ENCODE peak calls at places on chromosomes 13 and 19, in five cellular contexts. L is fibroblast of mammary gland; J is HS-5; Z is activated CD8-positive, alpha-beta T cell treated with anti-CD3 and anti-CD28 coated beads, Interleukin-2, amount 10 ng/mL, durations not matched to agents 7 days and 5 days; S is skeletal muscle cell. B is an unnamed sample.

GRCh38 chr19:30254789-30255188 is 117.4 kb upstream of the ZNF536 start:
- DNase-seq in L (no peak), J (no peak), Z (no peak), S (no peak), B (no peak)

GRCh38 chr13:99386911-99387788 is 80.0 kb upstream of the GPR183 start:
- DNase-seq in L (peak), J (no peak), Z (peak), S (no peak), B (no peak)

GRCh38 chr19:1090731-1091543 is 4.2 kb downstream of the POLR2E start:
- DNase-seq in L (no peak), J (no peak), Z (peak), S (no peak), B (no peak)

GRCh38 chr13:113739527-113740285 is 19.3 kb upstream of the TMEM255B start:
- DNase-seq in L (no peak), J (no peak), Z (no peak), S (no peak), B (no peak)

GRCh38 chr19:29561601-29562000 is 35.8 kb downstream of the VSTM2B start:
- DNase-seq in L (no peak), J (no peak), Z (no peak), S (no peak), B (no peak)

GRCh38 chr19:23867895-23868294 is 46.8 kb upstream of the ZNF726 start:
- DNase-seq in L (peak), J (no peak), Z (no peak), S (no peak), B (no peak)

GRCh38 chr13:30607908-30608307 is 9.8 kb upstream of the USPL1 start:
- DNase-seq in L (no peak), J (no peak), Z (peak), S (no peak), B (no peak)

GRCh38 chr19:5113633-5114586 is 145.0 kb downstream of the KDM4B start:
- DNase-seq in L (no peak), J (no peak), Z (no peak), S (no peak), B (peak)

GRCh38 chr13:33345842-33346241 is 60.3 kb upstream of the STARD13 start:
- DNase-seq in L (peak), J (no peak), Z (no peak), S (no peak), B (no peak)

GRCh38 chr19:35641515-35642151 is at the start of gene ETV2:
- DNase-seq in L (peak), J (no peak), Z (peak), S (no peak), B (no peak)

GRCh38 chr13:20160346-20161274 is at the start of gene GJA3:
- DNase-seq in L (peak), J (no peak), Z (peak), S (no peak), B (no peak)

GRCh38 chr13:49936085-49936942 is at the start of gene SPRYD7:
- DNase-seq in L (peak), J (peak), Z (peak), S (peak), B (peak)

GRCh38 chr13:64810701-64811258 is 2419.4 kb downstream of the PCDH9 start:
- DNase-seq in L (peak), J (no peak), Z (no peak), S (peak), B (no peak)

GRCh38 chr13:52393572-52394357 is 12.2 kb downstream of the THSD1 start:
- DNase-seq in L (no peak), J (no peak), Z (no peak), S (no peak), B (no peak)